ENCODE peak calls at places on chromosomes 3 and 15, in seven cellular contexts. S is A673; J is GM13976; Y is fibroblast of lung; G is CD8-positive, alpha-beta T cell; R is NB4; W is hepatocyte. I is an unnamed sample.

GRCh38 chr15:94324117-94324826 is 92.9 kb downstream of the MCTP2 start:
- DNase-seq in S (peak), J (peak), Y (peak), G (peak), R (peak), W (peak), I (peak)

GRCh38 chr3:31875437-31875836 is 105.6 kb downstream of the OSBPL10 start:
- DNase-seq in S (no peak), J (no peak), Y (no peak), G (no peak), R (no peak), W (no peak), I (no peak)

GRCh38 chr3:179438836-179439235 is 12.4 kb downstream of the GNB4 start:
- DNase-seq in S (no peak), J (no peak), Y (no peak), G (no peak), R (no peak), W (no peak), I (peak)

GRCh38 chr15:90083954-90084607 is 18.2 kb downstream of the IDH2 start:
- DNase-seq in S (no peak), J (no peak), Y (no peak), G (no peak), R (no peak), W (no peak), I (no peak)

GRCh38 chr3:173342679-173343078 is 54.9 kb upstream of the NLGN1 start:
- DNase-seq in S (no peak), J (no peak), Y (no peak), G (no peak), R (no peak), W (no peak), I (no peak)

GRCh38 chr3:142888484-142889262 is at the start of gene PCOLCE2:
- DNase-seq in S (peak), J (peak), Y (peak), G (no peak), R (peak), W (peak), I (peak)

GRCh38 chr3:58234516-58234931 is 3.1 kb upstream of the ABHD6 start:
- DNase-seq in S (peak), J (no peak), Y (peak), G (no peak), R (peak), W (peak), I (no peak)

GRCh38 chr3:69338891-69339290 is 47.0 kb downstream of the FRMD4B start:
- DNase-seq in S (no peak), J (no peak), Y (no peak), G (no peak), R (no peak), W (no peak), I (no peak)

GRCh38 chr3:69649120-69649519 is 90.1 kb upstream of the MITF start:
- DNase-seq in S (no peak), J (no peak), Y (peak), G (no peak), R (no peak), W (no peak), I (no peak)

GRCh38 chr3:134008630-134009156 is 21.0 kb downstream of the SLCO2A1 start:
- DNase-seq in S (no peak), J (no peak), Y (peak), G (no peak), R (no peak), W (no peak), I (no peak)

GRCh38 chr3:50170689-50171088 is 15.6 kb downstream of the SEMA3F start:
- DNase-seq in S (no peak), J (no peak), Y (peak), G (no peak), R (peak), W (no peak), I (no peak)

GRCh38 chr3:52532838-52533622 is 627 bp downstream of the NT5DC2 start:
- DNase-seq in S (no peak), J (peak), Y (peak), G (peak), R (peak), W (peak), I (peak)

DNA sequence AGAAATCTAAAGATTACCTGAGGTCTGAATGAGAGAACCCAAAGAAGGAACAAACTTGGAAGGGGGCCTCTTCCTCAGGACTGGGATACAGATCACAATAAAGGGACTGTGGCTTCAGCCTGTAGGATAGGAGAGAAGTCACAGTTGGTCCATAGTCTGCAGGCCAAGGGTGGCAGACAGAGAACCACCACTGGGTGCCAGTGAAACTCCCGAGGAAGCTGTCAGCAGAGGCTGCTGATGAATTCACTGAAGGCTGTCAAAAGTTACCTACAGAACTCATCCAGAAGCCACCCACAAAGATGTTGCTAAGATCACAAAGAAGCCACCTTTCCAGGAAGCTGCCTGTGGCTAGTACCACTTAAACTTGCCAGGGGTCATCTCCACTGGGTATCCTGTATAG is 78.5 kb downstream of the TMCO5A start:
- DNase-seq in S (no peak), J (no peak), Y (no peak), G (no peak), R (no peak), W (no peak), I (no peak)
- TF ChIP-seq CTCF in S (no peak), J (no peak), Y (no peak), G (no peak), R (no peak), W (no peak), I (no peak)

DNA sequence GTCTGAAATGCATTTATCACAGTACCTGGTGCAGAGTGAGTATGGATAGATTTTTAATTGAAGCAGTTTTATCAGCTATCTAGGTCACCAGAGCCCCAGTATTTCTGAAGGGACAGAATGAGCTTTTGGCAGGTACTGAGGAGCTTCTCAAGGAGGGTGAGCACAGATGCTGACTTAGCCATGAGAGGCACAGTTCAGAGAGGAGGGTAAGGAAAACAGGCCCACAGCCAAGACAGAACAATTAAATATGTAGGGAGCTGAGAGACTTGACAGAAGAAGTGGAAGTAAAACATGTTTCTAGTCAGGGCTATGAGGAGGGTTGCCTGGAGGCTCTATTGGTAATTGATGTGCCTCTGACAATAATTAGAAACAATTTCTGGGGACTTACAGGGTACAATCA is 20.1 kb downstream of the ZNF80 start:
- DNase-seq in S (no peak), J (no peak), Y (no peak), G (no peak), R (no peak), W (no peak), I (no peak)
- TF ChIP-seq CTCF in S (no peak), J (no peak), Y (no peak), G (no peak), R (no peak), W (no peak), I (no peak)

DNA sequence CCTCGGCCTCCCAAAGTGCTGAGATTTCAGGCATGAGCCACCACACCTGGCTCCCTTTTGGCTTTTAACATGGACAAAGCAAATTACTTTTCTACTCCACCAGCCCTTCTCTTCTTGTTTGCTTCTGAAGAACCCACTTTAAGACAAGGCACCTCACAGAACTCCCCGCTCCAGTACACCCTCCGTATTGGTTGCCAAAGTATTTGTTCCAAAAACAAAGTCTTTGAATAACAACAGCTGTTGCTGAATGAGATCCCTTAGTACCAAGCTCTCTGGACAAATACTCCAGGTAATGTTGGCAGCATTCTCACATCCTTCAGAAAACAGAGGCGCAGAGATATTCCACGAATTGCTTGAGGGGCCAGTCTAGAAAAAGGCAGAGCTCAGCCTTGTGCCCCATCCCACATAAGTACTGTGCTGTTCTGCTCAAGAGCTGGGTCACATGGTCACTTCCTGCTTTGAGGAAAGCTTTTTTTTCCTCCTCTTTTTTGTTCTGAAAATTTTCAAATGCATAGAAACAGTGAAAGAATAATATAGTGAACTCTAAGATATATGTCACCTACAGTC is 7.3 kb upstream of the CHCHD6 start:
- DNase-seq in S (no peak), J (no peak), Y (no peak), G (no peak), R (no peak), W (no peak), I (no peak)
- TF ChIP-seq CTCF in S (no peak), J (no peak), Y (no peak), G (no peak), R (no peak), W (no peak), I (no peak)

GRCh38 chr3:157351981-157352380 is 84.7 kb upstream of the PTX3 start:
- DNase-seq in S (no peak), J (no peak), Y (no peak), G (no peak), R (no peak), W (no peak), I (no peak)

GRCh38 chr3:157353657-157354056 is 83.0 kb upstream of the PTX3 start:
- DNase-seq in S (no peak), J (no peak), Y (no peak), G (no peak), R (no peak), W (no peak), I (no peak)

DNA sequence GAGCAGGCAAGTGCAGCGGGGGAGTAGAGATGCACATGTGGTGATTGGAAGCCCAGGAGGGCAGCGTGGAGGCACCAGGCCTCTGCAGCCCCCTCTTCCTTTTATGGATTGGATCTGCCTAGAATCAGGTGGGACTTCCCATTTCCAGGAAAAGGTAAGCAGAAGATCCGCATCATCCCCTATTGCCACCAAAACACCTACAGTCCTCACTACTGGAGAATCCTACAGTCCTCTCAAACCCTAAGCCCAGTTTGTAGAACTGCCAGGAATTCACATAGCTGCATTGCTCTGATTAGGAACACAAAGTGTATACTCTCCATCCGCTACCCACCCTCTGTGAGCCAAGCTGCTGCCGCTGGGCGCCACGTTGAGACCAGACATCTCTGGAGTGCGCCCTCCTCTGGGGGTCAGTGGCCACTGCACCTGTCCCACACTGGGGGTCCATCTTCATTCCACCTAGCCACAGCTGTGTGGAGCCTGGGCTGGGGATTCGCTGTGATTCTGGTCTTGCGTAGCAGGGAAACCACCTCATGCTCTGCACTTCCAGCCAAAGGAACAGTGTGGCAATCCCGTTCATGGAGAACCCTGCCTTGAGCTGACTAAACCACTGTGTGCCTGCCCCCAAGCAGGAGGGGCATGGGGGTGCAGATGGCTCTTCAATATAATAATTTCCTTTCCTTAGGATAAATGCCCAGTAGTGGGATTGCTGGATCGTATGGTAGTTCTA is 88.9 kb upstream of the PTX3 start:
- DNase-seq in S (no peak), J (no peak), Y (no peak), G (no peak), R (no peak), W (no peak), I (no peak)
- TF ChIP-seq CTCF in S (peak), J (no peak), Y (peak), G (no peak), R (peak), W (peak), I (no peak)

DNA sequence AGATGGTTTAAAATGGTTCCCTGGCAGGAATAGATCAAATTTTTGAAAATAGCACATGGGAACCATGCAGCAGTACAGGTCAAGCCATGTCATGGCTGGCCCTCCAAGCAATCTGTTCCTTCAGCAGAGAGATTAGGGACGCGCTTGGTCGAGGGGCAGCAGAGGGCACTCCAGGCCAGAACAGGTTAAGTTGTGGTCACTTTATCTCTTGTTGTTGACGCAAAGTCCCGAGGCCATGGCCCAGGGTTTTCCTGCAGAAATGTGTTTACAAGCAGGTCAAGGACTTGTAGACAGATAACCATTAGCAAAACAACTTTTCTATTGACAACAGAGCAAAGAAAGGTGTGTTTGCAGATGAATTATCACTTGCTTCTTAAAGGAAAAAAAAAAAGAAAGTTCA is 570.0 kb upstream of the NR2F2 start:
- DNase-seq in S (peak), J (no peak), Y (no peak), G (no peak), R (peak), W (peak), I (no peak)
- TF ChIP-seq CTCF in S (no peak), J (peak), Y (no peak), G (no peak), R (peak), W (peak), I (no peak)

GRCh38 chr15:23857028-23857641 is 170.0 kb upstream of the NDN start:
- DNase-seq in S (peak), J (no peak), Y (peak), G (no peak), R (peak), W (peak), I (no peak)
- TF ChIP-seq CTCF in S (peak), J (no peak), Y (peak), G (no peak), R (peak), W (peak), I (no peak)

DNA sequence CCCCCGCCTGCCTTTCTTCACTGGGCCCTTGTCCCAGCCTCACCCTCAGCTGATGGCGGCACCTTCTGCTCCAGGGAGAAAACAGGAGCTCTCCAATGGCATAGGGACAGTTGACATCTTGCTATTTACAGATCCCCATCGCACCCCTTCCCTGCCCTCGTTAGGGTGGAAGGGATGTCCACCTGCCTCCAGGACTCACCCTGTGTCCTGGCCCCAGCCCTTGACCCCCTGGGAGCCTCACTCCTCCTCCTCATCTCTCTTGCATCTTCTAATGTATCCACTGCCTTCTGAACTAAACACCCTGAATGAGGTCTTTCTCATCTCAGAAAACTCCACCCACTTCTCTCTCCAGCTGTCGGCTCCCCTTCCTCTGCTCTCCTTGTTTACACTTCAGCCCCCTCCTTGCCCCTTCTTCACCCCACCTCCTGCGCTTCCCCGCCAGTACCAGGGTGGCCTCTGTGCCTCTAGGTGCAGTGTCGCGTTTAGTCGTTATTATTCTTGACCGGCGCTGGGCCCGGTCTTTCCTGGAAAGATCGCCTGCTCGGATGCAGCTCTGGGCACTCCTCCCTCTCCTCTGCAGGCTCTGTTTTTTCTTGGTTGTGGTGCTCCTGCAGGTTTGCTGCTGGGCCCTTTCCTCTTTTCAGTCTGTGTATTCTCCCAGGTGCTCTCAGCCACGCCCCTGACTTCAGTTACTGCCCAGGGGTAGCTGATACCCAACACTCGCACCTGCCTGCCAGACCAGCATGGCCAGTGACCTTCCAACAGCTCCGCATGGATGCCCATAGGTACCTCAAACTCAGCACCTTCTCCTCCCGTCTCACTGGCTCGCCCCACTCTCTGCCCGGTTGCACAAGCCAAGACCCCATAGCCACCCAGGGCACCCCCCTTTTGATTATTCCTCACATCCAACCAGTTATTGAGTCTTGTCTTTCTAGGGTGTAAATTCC is 42.9 kb downstream of the PML start:
- DNase-seq in S (no peak), J (no peak), Y (no peak), G (no peak), R (no peak), W (no peak), I (no peak)
- TF ChIP-seq CTCF in S (no peak), J (no peak), Y (no peak), G (no peak), R (no peak), W (no peak), I (no peak)

DNA sequence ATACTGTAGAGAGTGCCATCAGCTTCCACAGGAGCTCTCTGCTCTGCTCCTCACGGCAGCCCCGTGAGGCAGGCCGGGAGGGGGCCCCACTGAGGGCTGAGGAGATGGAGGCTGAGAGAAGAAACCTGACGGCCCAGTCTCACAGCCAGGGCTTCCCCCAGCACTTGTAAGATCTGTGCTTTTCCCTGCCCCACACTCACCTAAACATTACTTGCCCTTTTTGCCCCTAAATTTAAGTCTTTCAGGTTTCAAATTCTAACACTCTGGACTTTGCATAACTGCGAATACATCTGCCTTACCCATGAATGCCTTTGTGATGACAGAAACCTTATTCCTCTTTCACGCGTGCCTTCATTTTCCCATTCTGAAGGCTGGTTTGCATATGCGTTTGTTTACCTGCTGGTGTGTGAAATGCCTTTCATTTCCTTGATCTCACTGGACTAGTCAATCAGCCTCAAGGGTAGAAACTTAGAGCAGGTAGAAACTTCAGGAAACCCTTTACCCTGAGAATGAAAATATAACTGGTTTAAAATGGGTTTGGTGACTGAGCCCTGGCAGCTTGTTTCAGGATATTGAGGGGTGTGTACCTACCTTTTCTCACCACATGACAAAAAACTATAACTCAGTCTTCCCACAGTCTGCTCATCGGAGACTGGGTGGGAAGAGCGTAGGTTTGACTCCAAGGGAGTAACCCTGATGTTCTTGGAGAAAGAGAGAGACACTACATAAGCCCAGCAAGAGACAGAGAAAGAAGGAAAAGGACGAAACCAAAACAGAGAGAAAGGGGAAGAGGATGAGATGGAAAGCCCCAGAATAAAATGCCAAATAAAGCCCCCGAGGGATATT is 20.1 kb downstream of the SLC12A8 start:
- DNase-seq in S (no peak), J (peak), Y (peak), G (no peak), R (no peak), W (peak), I (no peak)
- TF ChIP-seq CTCF in S (no peak), J (peak), Y (no peak), G (no peak), R (no peak), W (no peak), I (no peak)

GRCh38 chr3:169772951-169773816 is at the start of gene MYNN:
- DNase-seq in S (peak), J (peak), Y (peak), G (peak), R (peak), W (peak), I (peak)
- TF ChIP-seq CTCF in S (no peak), J (no peak), Y (no peak), G (no peak), R (no peak), W (peak), I (no peak)